ENCODE peak calls at places on chromosomes 7 and 10, in six cellular contexts. M is HFFc6, R is NCI-H460, E is kidney glomerular epithelial cell, Q is ascending aorta, V is NCI-H1105 treated with DMSO at 0.1 percent for 48 hours. T is an unnamed sample.

GRCh38 chr7:3338161-3338560 is 37.1 kb downstream of the SDK1 start:
- DNase-seq in V (peak; percentile 34), R (no peak), M (no peak), Q (no peak), E (no peak), T (no peak)

GRCh38 chr10:125479059-125479458 is 203.9 kb downstream of the TEX36 start:
- DNase-seq in V (no peak), M (no peak), E (no peak), R (no peak), Q (no peak), T (no peak)

GRCh38 chr7:151817315-151817690 is 59.6 kb downstream of the PRKAG2 start:
- DNase-seq in M (no peak), R (no peak), Q (no peak), E (no peak), V (no peak), T (no peak)

GRCh38 chr7:44235582-44236332 is 35.0 kb downstream of the YKT6 start:
- DNase-seq in R (no peak), V (no peak), E (no peak), M (no peak), Q (no peak), T (no peak)

GRCh38 chr10:22927661-22928403 is at the start of gene ARMC3:
- DNase-seq in M (no peak), E (peak; percentile 60), Q (no peak), R (peak; percentile 24), V (peak; percentile 58), T (no peak)

GRCh38 chr10:119493155-119493554 is 49.4 kb downstream of the RGS10 start:
- DNase-seq in E (no peak), Q (no peak), M (no peak), R (no peak), V (no peak), T (no peak)

GRCh38 chr7:90425376-90425775 is 22.1 kb downstream of the CLDN12 start:
- DNase-seq in E (no peak), V (no peak), R (no peak), M (no peak), Q (no peak), T (no peak)

GRCh38 chr7:27576360-27576944 is 86.2 kb downstream of the HIBADH start:
- DNase-seq in E (peak; percentile 23), Q (no peak), M (peak; percentile 45), R (peak; percentile 62), V (peak; percentile 74), T (peak; percentile 38)

GRCh38 chr10:29926649-29927048 is 132.7 kb downstream of the JCAD start:
- DNase-seq in V (no peak), Q (no peak), R (no peak), E (peak; percentile 18), M (peak; percentile 25), T (peak; percentile 37)

GRCh38 chr7:91941450-91941849 is 788 bp downstream of the AKAP9 start:
- DNase-seq in R (peak; percentile 19), Q (no peak), V (peak; percentile 64), M (peak; percentile 17), E (no peak), T (no peak)

GRCh38 chr7:156533964-156534363 is 106.6 kb upstream of the RNF32 start:
- DNase-seq in R (no peak), M (no peak), E (no peak), Q (no peak), V (no peak), T (no peak)

GRCh38 chr10:46033602-46034011 is 3.2 kb upstream of the NCOA4 start:
- DNase-seq in V (no peak), R (peak; percentile 28), Q (no peak), M (peak; percentile 80), E (peak; percentile 70), T (peak; percentile 74)

GRCh38 chr7:120864146-120864920 is 6.4 kb upstream of the TSPAN12 start:
- DNase-seq in R (no peak), V (no peak), Q (no peak), M (no peak), E (peak; percentile 47), T (no peak)

GRCh38 chr7:27184342-27185012 is 555 bp downstream of the HOXA11 start:
- DNase-seq in M (no peak), R (no peak), V (peak; percentile 52), Q (no peak), E (no peak), T (peak; percentile 70)

GRCh38 chr10:11242443-11243386 is 225.0 kb downstream of the CELF2 start:
- DNase-seq in Q (no peak), E (no peak), R (no peak), M (no peak), V (peak; percentile 37), T (no peak)

GRCh38 chr10:113441220-113441619 is 111.6 kb upstream of the HABP2 start:
- DNase-seq in Q (no peak), E (no peak), M (peak; percentile 30), V (no peak), R (no peak), T (no peak)

GRCh38 chr10:101772895-101773761 is 2.8 kb downstream of the FGF8 start:
- DNase-seq in V (no peak), E (no peak), Q (no peak), R (no peak), M (no peak), T (no peak)

GRCh38 chr7:68364871-68365625 is 1233.2 kb upstream of the AUTS2 start:
- DNase-seq in Q (no peak), E (no peak), V (no peak), R (no peak), M (no peak), T (no peak)

GRCh38 chr7:28542410-28542809 is 130.1 kb downstream of the CREB5 start:
- DNase-seq in E (no peak), R (no peak), M (no peak), V (no peak), Q (no peak), T (no peak)

T was measured in SJSA1.